ENCODE peak calls at places on chromosomes 3 and 15, in four cellular contexts. One of them, this sample, is unnamed.

GRCh38 chr3:80252113-80252512 is 484.3 kb upstream of the ROBO1 start:
- DNase-seq in omental fat pad: no peak
- DNase-seq in CD4-positive, alpha-beta T cell: no peak
- DNase-seq in lower lobe of right lung: no peak
- DNase-seq in this sample: no peak

GRCh38 chr3:48299746-48300361 is 33.6 kb downstream of the SPINK8 start:
- DNase-seq in omental fat pad: no peak
- DNase-seq in CD4-positive, alpha-beta T cell: no peak
- DNase-seq in lower lobe of right lung: no peak
- DNase-seq in this sample: no peak

GRCh38 chr3:150210461-150211110 is 197.5 kb upstream of the TSC22D2 start:
- DNase-seq in omental fat pad: no peak
- DNase-seq in CD4-positive, alpha-beta T cell: no peak
- DNase-seq in lower lobe of right lung: no peak
- DNase-seq in this sample: no peak

GRCh38 chr3:171334465-171334811 is 125.8 kb downstream of the TNIK start:
- DNase-seq in omental fat pad: no peak
- DNase-seq in CD4-positive, alpha-beta T cell: no peak
- DNase-seq in lower lobe of right lung: peak; percentile 64
- DNase-seq in this sample: no peak

GRCh38 chr3:30770387-30770786 is 124.1 kb downstream of the GADL1 start:
- DNase-seq in omental fat pad: no peak
- DNase-seq in CD4-positive, alpha-beta T cell: no peak
- DNase-seq in lower lobe of right lung: no peak
- DNase-seq in this sample: no peak

GRCh38 chr15:60649845-60650548 is 171.1 kb upstream of the ICE2 start:
- DNase-seq in omental fat pad: no peak
- DNase-seq in CD4-positive, alpha-beta T cell: peak; percentile 7
- DNase-seq in lower lobe of right lung: no peak
- DNase-seq in this sample: no peak

GRCh38 chr3:124700880-124701684 is 29.2 kb upstream of the UMPS start:
- DNase-seq in omental fat pad: no peak
- DNase-seq in CD4-positive, alpha-beta T cell: no peak
- DNase-seq in lower lobe of right lung: no peak
- DNase-seq in this sample: no peak

GRCh38 chr3:165206454-165207266 is 10.5 kb upstream of the SLITRK3 start:
- DNase-seq in omental fat pad: no peak
- DNase-seq in CD4-positive, alpha-beta T cell: no peak
- DNase-seq in lower lobe of right lung: peak; percentile 79
- DNase-seq in this sample: no peak

GRCh38 chr3:69865920-69866679 is 126.8 kb downstream of the MITF start:
- DNase-seq in omental fat pad: no peak
- DNase-seq in CD4-positive, alpha-beta T cell: no peak
- DNase-seq in lower lobe of right lung: peak; percentile 57
- DNase-seq in this sample: no peak

GRCh38 chr3:57059416-57059815 is 1.0 kb upstream of the SPATA12 start:
- DNase-seq in omental fat pad: no peak
- DNase-seq in CD4-positive, alpha-beta T cell: no peak
- DNase-seq in lower lobe of right lung: no peak
- DNase-seq in this sample: no peak

GRCh38 chr3:16300282-16300681 is 35.3 kb downstream of the OXNAD1 start:
- DNase-seq in omental fat pad: no peak
- DNase-seq in CD4-positive, alpha-beta T cell: no peak
- DNase-seq in lower lobe of right lung: no peak
- DNase-seq in this sample: no peak

GRCh38 chr3:66860771-66861170 is 137.3 kb upstream of the KBTBD8 start:
- DNase-seq in omental fat pad: no peak
- DNase-seq in CD4-positive, alpha-beta T cell: no peak
- DNase-seq in lower lobe of right lung: no peak
- DNase-seq in this sample: no peak

GRCh38 chr15:82739086-82739485 is 29.4 kb upstream of the AP3B2 start:
- DNase-seq in omental fat pad: no peak
- DNase-seq in CD4-positive, alpha-beta T cell: no peak
- DNase-seq in lower lobe of right lung: no peak
- DNase-seq in this sample: no peak

GRCh38 chr15:100373037-100373896 is 31.5 kb upstream of the ADAMTS17 start:
- DNase-seq in omental fat pad: no peak
- DNase-seq in CD4-positive, alpha-beta T cell: no peak
- DNase-seq in lower lobe of right lung: no peak
- DNase-seq in this sample: no peak

GRCh38 chr3:13772321-13772745 is 107.5 kb downstream of the WNT7A start:
- DNase-seq in omental fat pad: no peak
- DNase-seq in CD4-positive, alpha-beta T cell: no peak
- DNase-seq in lower lobe of right lung: no peak
- DNase-seq in this sample: no peak

GRCh38 chr3:78728406-78729145 is 1039.2 kb downstream of the ROBO1 start:
- DNase-seq in omental fat pad: no peak
- DNase-seq in CD4-positive, alpha-beta T cell: no peak
- DNase-seq in lower lobe of right lung: peak; percentile 55
- DNase-seq in this sample: no peak

GRCh38 chr3:183283886-183284285 is 30.8 kb downstream of the B3GNT5 start:
- DNase-seq in omental fat pad: no peak
- DNase-seq in CD4-positive, alpha-beta T cell: no peak
- DNase-seq in lower lobe of right lung: no peak
- DNase-seq in this sample: no peak

GRCh38 chr15:89017370-89018066 is 70.7 kb upstream of the ABHD2 start:
- DNase-seq in omental fat pad: peak; percentile 85
- DNase-seq in CD4-positive, alpha-beta T cell: peak; percentile 83
- DNase-seq in lower lobe of right lung: peak; percentile 80
- DNase-seq in this sample: no peak

GRCh38 chr3:36738701-36739100 is 25.7 kb downstream of the DCLK3 start:
- DNase-seq in omental fat pad: no peak
- DNase-seq in CD4-positive, alpha-beta T cell: no peak
- DNase-seq in lower lobe of right lung: no peak
- DNase-seq in this sample: no peak

GRCh38 chr3:30527720-30528119 is 78.7 kb upstream of the TGFBR2 start:
- DNase-seq in omental fat pad: no peak
- DNase-seq in CD4-positive, alpha-beta T cell: no peak
- DNase-seq in lower lobe of right lung: no peak
- DNase-seq in this sample: no peak

GRCh38 chr3:178170698-178171535 is 365.3 kb upstream of the KCNMB2 start:
- DNase-seq in omental fat pad: no peak
- DNase-seq in CD4-positive, alpha-beta T cell: no peak
- DNase-seq in lower lobe of right lung: no peak
- DNase-seq in this sample: no peak

GRCh38 chr3:50299929-50300680 is 900 bp upstream of the HYAL3 start:
- DNase-seq in omental fat pad: no peak
- DNase-seq in CD4-positive, alpha-beta T cell: no peak
- DNase-seq in lower lobe of right lung: peak; percentile 68
- DNase-seq in this sample: no peak

GRCh38 chr3:165883866-165884478 is 46.7 kb upstream of the BCHE start:
- DNase-seq in omental fat pad: no peak
- DNase-seq in CD4-positive, alpha-beta T cell: no peak
- DNase-seq in lower lobe of right lung: no peak
- DNase-seq in this sample: no peak

GRCh38 chr3:175093738-175094137 is 234.6 kb downstream of the NAALADL2 start:
- DNase-seq in omental fat pad: no peak
- DNase-seq in CD4-positive, alpha-beta T cell: no peak
- DNase-seq in lower lobe of right lung: no peak
- DNase-seq in this sample: no peak

GRCh38 chr15:83300826-83301225 is 16.4 kb upstream of the BNC1 start:
- DNase-seq in omental fat pad: no peak
- DNase-seq in CD4-positive, alpha-beta T cell: no peak
- DNase-seq in lower lobe of right lung: no peak
- DNase-seq in this sample: no peak

GRCh38 chr3:38840987-38841386 is 25.0 kb upstream of the SCN10A start:
- DNase-seq in omental fat pad: no peak
- DNase-seq in CD4-positive, alpha-beta T cell: no peak
- DNase-seq in lower lobe of right lung: no peak
- DNase-seq in this sample: no peak

GRCh38 chr3:106628407-106628806 is 748.8 kb upstream of the CCDC54 start:
- DNase-seq in omental fat pad: no peak
- DNase-seq in CD4-positive, alpha-beta T cell: no peak
- DNase-seq in lower lobe of right lung: no peak
- DNase-seq in this sample: no peak

GRCh38 chr3:35744419-35744818 is 105.1 kb downstream of the ARPP21 start:
- DNase-seq in omental fat pad: no peak
- DNase-seq in CD4-positive, alpha-beta T cell: no peak
- DNase-seq in lower lobe of right lung: no peak
- DNase-seq in this sample: no peak

GRCh38 chr15:44788748-44789147 is 52.4 kb downstream of the TRIM69 start:
- DNase-seq in omental fat pad: no peak
- DNase-seq in CD4-positive, alpha-beta T cell: no peak
- DNase-seq in lower lobe of right lung: no peak
- DNase-seq in this sample: no peak

GRCh38 chr3:32095431-32095830 is 11.0 kb upstream of the GPD1L start:
- DNase-seq in omental fat pad: no peak
- DNase-seq in CD4-positive, alpha-beta T cell: no peak
- DNase-seq in lower lobe of right lung: no peak
- DNase-seq in this sample: no peak

GRCh38 chr15:90165659-90166489 is 35.3 kb upstream of the SEMA4B start:
- DNase-seq in omental fat pad: peak; percentile 80
- DNase-seq in CD4-positive, alpha-beta T cell: no peak
- DNase-seq in lower lobe of right lung: peak; percentile 87
- DNase-seq in this sample: peak; percentile 11

GRCh38 chr3:31358473-31359075 is 174.2 kb upstream of the STT3B start:
- DNase-seq in omental fat pad: no peak
- DNase-seq in CD4-positive, alpha-beta T cell: no peak
- DNase-seq in lower lobe of right lung: no peak
- DNase-seq in this sample: no peak

GRCh38 chr3:169662215-169663070 is 1.1 kb downstream of the MECOM start:
- DNase-seq in omental fat pad: no peak
- DNase-seq in CD4-positive, alpha-beta T cell: no peak
- DNase-seq in lower lobe of right lung: peak; percentile 87
- DNase-seq in this sample: no peak

GRCh38 chr3:139378587-139378986 is 10.9 kb downstream of the COPB2 start:
- DNase-seq in omental fat pad: no peak
- DNase-seq in CD4-positive, alpha-beta T cell: no peak
- DNase-seq in lower lobe of right lung: no peak
- DNase-seq in this sample: no peak

GRCh38 chr3:66816110-66816761 is 181.9 kb upstream of the KBTBD8 start:
- DNase-seq in omental fat pad: no peak
- DNase-seq in CD4-positive, alpha-beta T cell: no peak
- DNase-seq in lower lobe of right lung: no peak
- DNase-seq in this sample: no peak

DNA sequence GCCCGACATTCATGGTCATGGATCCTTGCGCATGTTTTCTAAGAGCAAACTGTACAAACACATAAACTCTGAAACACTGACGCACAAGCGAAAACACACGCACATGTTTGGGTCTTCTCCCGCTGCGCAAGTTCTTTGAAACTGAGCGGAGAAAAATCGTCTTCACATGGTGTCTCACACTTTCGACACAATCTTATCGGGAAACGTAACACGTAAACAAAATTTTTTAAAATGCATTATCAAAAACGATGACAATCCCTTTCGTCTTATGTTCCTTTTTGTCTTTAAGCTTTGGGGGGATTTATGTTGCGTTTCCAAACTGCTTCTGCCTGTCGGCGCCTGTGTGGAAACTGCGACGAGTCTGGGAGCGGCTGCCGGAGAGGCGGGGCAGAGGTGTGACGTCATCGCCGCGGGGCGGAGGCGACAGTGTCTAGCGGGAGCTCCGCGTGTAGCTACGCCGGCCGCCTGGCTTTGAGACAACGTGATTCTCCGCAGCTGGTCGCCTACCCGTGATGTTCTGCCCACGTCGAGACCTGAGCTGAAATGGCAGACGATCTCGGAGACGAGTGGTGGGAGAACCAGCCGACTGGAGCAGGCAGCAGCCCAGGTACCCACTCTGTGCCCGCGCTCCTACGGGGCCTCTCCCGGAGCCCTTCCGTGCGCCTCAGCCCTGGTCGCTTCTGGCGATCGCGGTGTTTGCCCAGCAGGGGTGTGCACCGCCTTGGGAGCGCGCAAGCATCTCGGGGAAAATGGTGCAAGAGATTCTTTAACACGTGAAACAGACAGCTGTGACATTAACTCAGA is at the start of gene CMSS1:
- DNase-seq in omental fat pad: peak; percentile 78
- DNase-seq in CD4-positive, alpha-beta T cell: peak; percentile 98
- DNase-seq in lower lobe of right lung: peak; percentile 97
- DNase-seq in this sample: peak; percentile 52
- TF ChIP-seq CTCF in omental fat pad: no peak
- TF ChIP-seq CTCF in CD4-positive, alpha-beta T cell: no peak
- TF ChIP-seq CTCF in lower lobe of right lung: peak; percentile 35
- TF ChIP-seq CTCF in this sample: peak; percentile 51

DNA sequence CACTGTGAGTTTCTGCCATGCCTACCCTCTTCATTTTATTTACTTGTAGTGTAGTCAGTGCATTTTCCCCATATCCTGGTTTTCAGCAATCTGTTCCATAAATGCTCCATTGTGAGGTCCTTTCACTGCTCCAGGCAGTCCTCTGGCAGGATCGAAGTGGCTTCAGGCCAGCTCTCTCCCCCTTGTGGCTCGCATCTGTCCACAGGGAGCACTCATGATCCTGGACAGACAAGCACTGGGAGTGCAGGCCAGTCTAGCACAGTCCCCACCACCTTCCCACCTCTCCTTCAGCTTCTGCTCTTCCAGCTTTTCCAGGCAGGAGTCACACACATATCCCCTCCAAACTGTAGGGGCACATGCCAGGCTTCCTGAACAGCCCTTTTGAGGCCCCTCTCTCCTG is 173.6 kb downstream of the PPM1L start:
- DNase-seq in omental fat pad: no peak
- DNase-seq in CD4-positive, alpha-beta T cell: no peak
- DNase-seq in lower lobe of right lung: no peak
- DNase-seq in this sample: no peak
- TF ChIP-seq CTCF in omental fat pad: no peak
- TF ChIP-seq CTCF in CD4-positive, alpha-beta T cell: no peak
- TF ChIP-seq CTCF in lower lobe of right lung: no peak
- TF ChIP-seq CTCF in this sample: no peak

DNA sequence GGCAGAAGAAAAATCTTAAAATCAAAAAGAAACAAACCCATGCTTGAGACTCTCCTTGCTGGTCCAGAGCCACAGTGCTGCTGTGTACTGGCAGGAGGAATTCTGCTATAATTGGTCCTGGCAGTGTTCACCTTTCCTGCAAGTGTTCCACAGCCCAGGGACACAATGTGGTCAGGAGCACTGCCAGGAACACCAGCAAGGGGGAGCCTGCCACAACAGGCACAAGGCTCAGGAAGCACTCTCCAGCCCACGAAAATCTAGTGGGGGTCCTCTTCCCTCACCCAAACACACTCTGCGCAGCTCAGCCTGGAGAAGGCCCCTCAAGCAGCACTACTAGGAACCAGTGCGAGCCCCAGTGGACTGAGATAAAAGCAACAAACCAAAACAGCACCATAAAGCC is 92.9 kb downstream of the UBE3A start:
- DNase-seq in omental fat pad: no peak
- DNase-seq in CD4-positive, alpha-beta T cell: no peak
- DNase-seq in lower lobe of right lung: no peak
- DNase-seq in this sample: no peak
- TF ChIP-seq CTCF in omental fat pad: no peak
- TF ChIP-seq CTCF in CD4-positive, alpha-beta T cell: no peak
- TF ChIP-seq CTCF in lower lobe of right lung: no peak
- TF ChIP-seq CTCF in this sample: no peak

DNA sequence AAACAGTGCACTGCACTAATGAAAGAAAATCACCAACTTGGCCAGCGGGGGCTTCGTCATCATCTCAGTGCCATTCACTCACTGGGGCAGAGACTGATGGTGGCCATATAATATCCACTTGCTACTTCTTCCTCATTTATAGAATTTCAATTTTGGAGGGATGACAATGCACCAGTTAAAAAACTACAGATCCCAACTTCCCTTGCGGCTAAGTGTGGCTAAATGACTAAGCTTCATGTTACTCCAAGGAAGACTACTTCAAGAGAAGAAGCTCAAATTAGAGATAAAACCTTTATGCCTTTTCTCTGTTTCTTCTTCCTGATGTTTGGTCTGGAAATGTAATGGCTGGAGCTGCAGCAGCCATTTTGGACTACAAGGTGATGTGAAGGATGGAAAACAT is 38.8 kb downstream of the NGLY1 start:
- DNase-seq in omental fat pad: no peak
- DNase-seq in CD4-positive, alpha-beta T cell: no peak
- DNase-seq in lower lobe of right lung: no peak
- DNase-seq in this sample: no peak
- TF ChIP-seq CTCF in omental fat pad: no peak
- TF ChIP-seq CTCF in CD4-positive, alpha-beta T cell: no peak
- TF ChIP-seq CTCF in lower lobe of right lung: no peak
- TF ChIP-seq CTCF in this sample: no peak